ENCODE peak calls at places on chromosomes 11 and 22, in nine cellular contexts. E, N, K, M, F, O, T, I and L are unnamed samples.

GRCh38 chr11:2688381-2689231 is 11.2 kb downstream of the KCNQ1OT1 start:
- DNase-seq in E (no peak), N (no peak), K (no peak), M (peak), F (no peak), O (no peak), T (no peak), I (no peak), L (no peak)

GRCh38 chr11:74932169-74932568 is 16.7 kb downstream of the XRRA1 start:
- DNase-seq in E (peak), N (no peak), K (peak), M (no peak), F (no peak), O (no peak), T (no peak), I (no peak), L (peak)

GRCh38 chr11:61684870-61685610 is 4.8 kb downstream of the DAGLA start:
- DNase-seq in E (peak), N (no peak), K (no peak), M (no peak), F (no peak), O (no peak), T (no peak), I (no peak), L (no peak)

GRCh38 chr11:72752088-72752914 is at the start of gene ARAP1:
- DNase-seq in E (peak), N (peak), K (peak), M (peak), F (peak), O (peak), T (peak), I (no peak), L (peak)

GRCh38 chr11:67268684-67269268 is 2.5 kb downstream of the GRK2 start:
- DNase-seq in E (no peak), N (no peak), K (no peak), M (no peak), F (no peak), O (no peak), T (no peak), I (no peak), L (no peak)

GRCh38 chr22:47274196-47274595 is 511.7 kb downstream of the TBC1D22A start:
- DNase-seq in E (no peak), N (no peak), K (no peak), M (no peak), F (no peak), O (no peak), T (no peak), I (no peak), L (no peak)

GRCh38 chr22:50304528-50305392 is 2.7 kb downstream of the PLXNB2 start:
- DNase-seq in E (no peak), N (no peak), K (peak), M (peak), F (peak), O (peak), T (no peak), I (peak), L (no peak)

GRCh38 chr22:18057568-18058209 is 20.1 kb upstream of the PEX26 start:
- DNase-seq in E (peak), N (peak), K (peak), M (no peak), F (peak), O (peak), T (no peak), I (peak), L (no peak)

GRCh38 chr22:34115722-34116121 is 195.4 kb upstream of the LARGE1 start:
- DNase-seq in E (no peak), N (no peak), K (no peak), M (no peak), F (no peak), O (no peak), T (no peak), I (no peak), L (no peak)

GRCh38 chr22:48391820-48392219 is 1435.9 kb downstream of the BRD1 start:
- DNase-seq in E (no peak), N (no peak), K (no peak), M (no peak), F (no peak), O (no peak), T (no peak), I (no peak), L (no peak)

GRCh38 chr22:17496843-17497242 is 66.5 kb upstream of the SLC25A18 start:
- DNase-seq in E (no peak), N (no peak), K (no peak), M (no peak), F (no peak), O (no peak), T (no peak), I (no peak), L (no peak)

GRCh38 chr11:20634044-20634443 is 34.6 kb downstream of the SLC6A5 start:
- DNase-seq in E (no peak), N (no peak), K (no peak), M (no peak), F (no peak), O (no peak), T (no peak), I (no peak), L (no peak)

GRCh38 chr11:42960521-42961088 is 351.2 kb upstream of the API5 start:
- DNase-seq in E (no peak), N (no peak), K (no peak), M (no peak), F (no peak), O (no peak), T (no peak), I (no peak), L (no peak)

GRCh38 chr22:38706101-38706884 is 549 bp downstream of the GTPBP1 start:
- DNase-seq in E (peak), N (peak), K (peak), M (no peak), F (no peak), O (peak), T (peak), I (no peak), L (no peak)

GRCh38 chr11:132501356-132501755 is 1030.9 kb downstream of the OPCML start:
- DNase-seq in E (no peak), N (no peak), K (no peak), M (no peak), F (no peak), O (no peak), T (no peak), I (no peak), L (no peak)

GRCh38 chr11:114044042-114044871 is 15.3 kb upstream of the ZBTB16 start:
- DNase-seq in E (peak), N (no peak), K (no peak), M (no peak), F (no peak), O (no peak), T (no peak), I (no peak), L (no peak)

GRCh38 chr11:72144807-72145565 is 9.5 kb downstream of the FOLR3 start:
- DNase-seq in E (peak), N (no peak), K (peak), M (no peak), F (no peak), O (no peak), T (no peak), I (no peak), L (no peak)

GRCh38 chr11:47415949-47416472 is 7.6 kb downstream of the SLC39A13 start:
- DNase-seq in E (peak), N (peak), K (peak), M (no peak), F (no peak), O (peak), T (no peak), I (no peak), L (no peak)

GRCh38 chr11:130732476-130732875 is 183.8 kb downstream of the SNX19 start:
- DNase-seq in E (no peak), N (no peak), K (peak), M (no peak), F (no peak), O (no peak), T (no peak), I (no peak), L (no peak)

GRCh38 chr11:15888596-15889345 is 467.6 kb downstream of the SOX6 start:
- DNase-seq in E (no peak), N (no peak), K (no peak), M (no peak), F (no peak), O (no peak), T (no peak), I (no peak), L (no peak)

GRCh38 chr11:69044111-69045013 is 4.4 kb upstream of the TPCN2 start:
- DNase-seq in E (peak), N (peak), K (peak), M (peak), F (peak), O (peak), T (no peak), I (no peak), L (peak)

GRCh38 chr11:86116386-86116726 is 47.5 kb upstream of the PICALM start:
- DNase-seq in E (peak), N (no peak), K (peak), M (no peak), F (no peak), O (no peak), T (peak), I (no peak), L (no peak)

GRCh38 chr11:42422094-42422493 is 889.7 kb upstream of the API5 start:
- DNase-seq in E (no peak), N (no peak), K (peak), M (no peak), F (no peak), O (no peak), T (no peak), I (no peak), L (no peak)

GRCh38 chr11:115590254-115590653 is 86.0 kb upstream of the CADM1 start:
- DNase-seq in E (no peak), N (no peak), K (no peak), M (no peak), F (no peak), O (no peak), T (no peak), I (no peak), L (no peak)

GRCh38 chr22:17368727-17369552 is at the start of gene CECR2:
- DNase-seq in E (peak), N (peak), K (no peak), M (no peak), F (peak), O (peak), T (no peak), I (no peak), L (no peak)

GRCh38 chr11:69684651-69685050 is 9.5 kb upstream of the LTO1 start:
- DNase-seq in E (no peak), N (no peak), K (no peak), M (no peak), F (no peak), O (no peak), T (no peak), I (no peak), L (no peak)

GRCh38 chr11:45617886-45618601 is 47.4 kb downstream of the CHST1 start:
- DNase-seq in E (peak), N (no peak), K (no peak), M (no peak), F (no peak), O (no peak), T (no peak), I (no peak), L (no peak)

GRCh38 chr11:95305726-95306522 is 74.9 kb upstream of the SESN3 start:
- DNase-seq in E (no peak), N (no peak), K (no peak), M (no peak), F (no peak), O (no peak), T (no peak), I (no peak), L (no peak)

GRCh38 chr22:46056169-46057041 is 79.4 kb upstream of the WNT7B start:
- DNase-seq in E (no peak), N (no peak), K (peak), M (no peak), F (peak), O (peak), T (no peak), I (no peak), L (no peak)

GRCh38 chr22:29787371-29787980 is 20.3 kb downstream of the UQCR10 start:
- DNase-seq in E (no peak), N (no peak), K (no peak), M (no peak), F (no peak), O (no peak), T (no peak), I (no peak), L (no peak)

GRCh38 chr11:57380975-57381374 is at the start of gene PRG3:
- DNase-seq in E (no peak), N (no peak), K (no peak), M (no peak), F (no peak), O (no peak), T (no peak), I (no peak), L (no peak)

GRCh38 chr11:94968334-94968958 is 4.9 kb downstream of the CWC15 start:
- DNase-seq in E (peak), N (no peak), K (peak), M (no peak), F (no peak), O (no peak), T (no peak), I (no peak), L (peak)

GRCh38 chr11:106424111-106424510 is 346.6 kb downstream of the AASDHPPT start:
- DNase-seq in E (peak), N (no peak), K (peak), M (no peak), F (no peak), O (no peak), T (no peak), I (no peak), L (no peak)

GRCh38 chr11:46130286-46130937 is 9.2 kb upstream of the PHF21A start:
- DNase-seq in E (no peak), N (no peak), K (no peak), M (no peak), F (no peak), O (no peak), T (no peak), I (no peak), L (no peak)

GRCh38 chr11:114064216-114064615 is 4.7 kb downstream of the ZBTB16 start:
- DNase-seq in E (no peak), N (peak), K (no peak), M (no peak), F (no peak), O (no peak), T (no peak), I (no peak), L (no peak)